ENCODE peak calls at places on chromosome 10, in seven cellular contexts. Q is GDM1, X is upper lobe of right lung, H is fibroblast of the conjunctiva, G is astrocyte of the hippocampus, B is MM.1S, P is epithelial cell of esophagus. A is an unnamed sample.

GRCh38 chr10:72259491-72260214 is 14.1 kb upstream of the DDIT4 start:
- DNase-seq in P (peak; percentile 15), X (no peak), Q (no peak), B (no peak), G (no peak), H (peak; percentile 91), A (no peak)

GRCh38 chr10:73601486-73601921 is 10.4 kb upstream of the USP54 start:
- DNase-seq in X (no peak), B (no peak), G (no peak), Q (no peak), H (no peak), P (peak; percentile 99), A (peak; percentile 45)

GRCh38 chr10:42953684-42954674 is 122.9 kb upstream of the RET start:
- DNase-seq in Q (no peak), G (no peak), X (no peak), H (no peak), P (no peak), B (no peak), A (no peak)

GRCh38 chr10:118960166-118961090 is 69.1 kb upstream of the NANOS1 start:
- DNase-seq in P (peak; percentile 80), X (no peak), H (no peak), Q (no peak), B (no peak), G (peak; percentile 38), A (no peak)

GRCh38 chr10:89216056-89216455 is 8.9 kb upstream of the CH25H start:
- DNase-seq in Q (no peak), H (no peak), X (no peak), B (no peak), G (no peak), P (no peak), A (no peak)

GRCh38 chr10:279655-280054 is 144.4 kb downstream of the ZMYND11 start:
- DNase-seq in Q (no peak), G (no peak), X (no peak), P (no peak), H (no peak), B (no peak), A (no peak)

GRCh38 chr10:117271427-117271826 is 30.5 kb downstream of the SLC18A2 start:
- DNase-seq in P (peak; percentile 77), B (no peak), X (no peak), H (no peak), G (peak; percentile 57), Q (no peak), A (no peak)

GRCh38 chr10:52488606-52489485 is 174.8 kb downstream of the DKK1 start:
- DNase-seq in H (peak; percentile 32), Q (no peak), P (peak; percentile 45), G (peak; percentile 65), B (peak; percentile 61), X (no peak), A (peak; percentile 1)

GRCh38 chr10:22250897-22251605 is 33.2 kb upstream of the EBLN1 start:
- DNase-seq in P (no peak), X (no peak), G (peak; percentile 26), B (no peak), Q (peak; percentile 26), H (no peak), A (no peak)

GRCh38 chr10:122301055-122301810 is 30.1 kb downstream of the BTBD16 start:
- DNase-seq in H (no peak), B (no peak), Q (no peak), P (peak; percentile 65), G (peak; percentile 77), X (no peak), A (no peak)

GRCh38 chr10:117204316-117204715 is 7.0 kb downstream of the KCNK18 start:
- DNase-seq in X (no peak), H (no peak), P (no peak), G (no peak), Q (no peak), B (no peak), A (no peak)